ENCODE peak calls at places on chromosome 13, in five cellular contexts. W is retina, Q is upper lobe of right lung, L is HFFc6, U is smooth muscle cell of the brain vasculature. K is an unnamed sample.

GRCh38 chr13:27541386-27541785 is 78.9 kb downstream of the LNX2 start:
- DNase-seq in Q (no peak), L (peak), U (no peak), W (no peak), K (no peak)

GRCh38 chr13:52010890-52011689 is at the start of gene ATP7B:
- DNase-seq in U (no peak), L (no peak), Q (no peak), W (no peak), K (no peak)

GRCh38 chr13:33871207-33872004 is 53.5 kb downstream of the RFC3 start:
- DNase-seq in U (no peak), Q (no peak), L (no peak), W (no peak), K (no peak)

GRCh38 chr13:76969488-76970365 is 21.4 kb downstream of the ACOD1 start:
- DNase-seq in W (no peak), U (no peak), L (peak), Q (no peak), K (no peak)

GRCh38 chr13:109214393-109214792 is 572.0 kb downstream of the IRS2 start:
- DNase-seq in U (no peak), Q (no peak), L (no peak), W (no peak), K (no peak)

GRCh38 chr13:104389722-104390121 is 1323.5 kb upstream of the SLC10A2 start:
- DNase-seq in U (peak), Q (no peak), W (no peak), L (no peak), K (no peak)

GRCh38 chr13:112326821-112327370 is 49.3 kb upstream of the SPACA7 start:
- DNase-seq in U (no peak), W (no peak), L (no peak), Q (no peak), K (no peak)

GRCh38 chr13:68023838-68024581 is 793.9 kb upstream of the PCDH9 start:
- DNase-seq in Q (no peak), L (no peak), U (no peak), W (no peak), K (no peak)

GRCh38 chr13:76976488-76976887 is 15.4 kb upstream of the CLN5 start:
- DNase-seq in Q (no peak), L (peak), W (no peak), U (no peak), K (no peak)

GRCh38 chr13:41960195-41960699 is 662 bp downstream of the VWA8 start:
- DNase-seq in Q (no peak), L (peak), W (no peak), U (no peak), K (no peak)

GRCh38 chr13:42612021-42612765 is 38.2 kb downstream of the TNFSF11 start:
- DNase-seq in L (no peak), Q (no peak), U (peak), W (no peak), K (no peak)

GRCh38 chr13:74226791-74227475 is 92.7 kb upstream of the KLF12 start:
- DNase-seq in W (no peak), Q (no peak), U (no peak), L (no peak), K (no peak)

GRCh38 chr13:54628383-54628782 is 1599.8 kb downstream of the OLFM4 start:
- DNase-seq in U (no peak), L (no peak), W (no peak), Q (no peak), K (no peak)

GRCh38 chr13:19984430-19985218 is 26.1 kb downstream of the ZMYM2 start:
- DNase-seq in W (no peak), L (peak), U (no peak), Q (no peak), K (no peak)

GRCh38 chr13:30874111-30874510 is 32.0 kb upstream of the MEDAG start:
- DNase-seq in W (no peak), U (no peak), L (no peak), Q (no peak), K (no peak)

GRCh38 chr13:112441779-112442310 is 65.7 kb downstream of the SPACA7 start:
- DNase-seq in L (no peak), Q (no peak), U (no peak), W (no peak), K (no peak)

GRCh38 chr13:48559638-48560320 is 26.9 kb upstream of the RCBTB2 start:
- DNase-seq in W (no peak), U (no peak), Q (no peak), L (no peak), K (no peak)

GRCh38 chr13:47594833-47595232 is 406.2 kb downstream of the SUCLA2 start:
- DNase-seq in U (no peak), Q (no peak), W (no peak), L (peak), K (no peak)

GRCh38 chr13:32528358-32528757 is 10.2 kb downstream of the N4BP2L2 start:
- DNase-seq in W (no peak), L (no peak), U (no peak), Q (no peak), K (no peak)

GRCh38 chr13:62375653-62376052 is 960.0 kb upstream of the PCDH20 start:
- DNase-seq in W (no peak), U (no peak), L (no peak), Q (no peak), K (no peak)

GRCh38 chr13:69423844-69424243 is 683.8 kb upstream of the ATXN8OS start:
- DNase-seq in U (no peak), W (no peak), Q (no peak), L (no peak), K (no peak)

GRCh38 chr13:59250276-59250990 is 913.3 kb downstream of the DIAPH3 start:
- DNase-seq in U (no peak), Q (no peak), L (no peak), W (no peak), K (no peak)

GRCh38 chr13:89066868-89067466 is 1395.8 kb downstream of the SLITRK5 start:
- DNase-seq in L (no peak), U (peak), Q (no peak), W (peak), K (no peak)

GRCh38 chr13:26266311-26266710 is 12.4 kb downstream of the CDK8 start:
- DNase-seq in W (no peak), Q (no peak), U (no peak), L (no peak), K (no peak)

GRCh38 chr13:22193070-22193469 is 522.2 kb downstream of the FGF9 start:
- DNase-seq in Q (no peak), L (no peak), U (no peak), W (no peak), K (no peak)

GRCh38 chr13:26946675-26947342 is 186.2 kb upstream of the GPR12 start:
- DNase-seq in L (peak), Q (no peak), W (peak), U (no peak), K (no peak)

GRCh38 chr13:22773475-22773874 is 407.3 kb upstream of the SGCG start:
- DNase-seq in U (no peak), L (no peak), Q (no peak), W (no peak), K (no peak)

GRCh38 chr13:44576396-44577235 is 486 bp upstream of the TSC22D1 start:
- DNase-seq in L (no peak), Q (peak), W (peak), U (no peak), K (peak)

K was measured in T follicular helper cell.